ENCODE peak calls at places on chromosomes 13 and 19, in seven cellular contexts. One of them, this sample, is unnamed.
A peak's percentile ranks its signal among the peaks of the same experiment; 100 is the strongest.

GRCh38 chr19:35123573-35123972 is 8.0 kb downstream of the FXYD3 start:
- DNase-seq in astrocyte of the spinal cord: no peak
- DNase-seq in neural progenitor cell: no peak
- DNase-seq in brain microvascular endothelial cell: no peak
- DNase-seq in heart left ventricle: no peak
- DNase-seq in cardiac fibroblast: no peak
- DNase-seq in CD4-positive, alpha-beta memory T cell: no peak
- DNase-seq in this sample: no peak

GRCh38 chr19:49151339-49152217 is 3.6 kb downstream of the HRC start:
- DNase-seq in CD4-positive, alpha-beta memory T cell: no peak
- DNase-seq in brain microvascular endothelial cell: no peak
- DNase-seq in cardiac fibroblast: peak; percentile 43
- DNase-seq in heart left ventricle: peak; percentile 55
- DNase-seq in neural progenitor cell: peak; percentile 89
- DNase-seq in astrocyte of the spinal cord: no peak
- DNase-seq in this sample: no peak

GRCh38 chr19:10747271-10747670 is 29.4 kb downstream of the DNM2 start:
- DNase-seq in cardiac fibroblast: no peak
- DNase-seq in neural progenitor cell: no peak
- DNase-seq in CD4-positive, alpha-beta memory T cell: no peak
- DNase-seq in astrocyte of the spinal cord: no peak
- DNase-seq in brain microvascular endothelial cell: no peak
- DNase-seq in heart left ventricle: no peak
- DNase-seq in this sample: no peak

GRCh38 chr13:59112375-59112774 is 1051.4 kb downstream of the DIAPH3 start:
- DNase-seq in astrocyte of the spinal cord: peak; percentile 98
- DNase-seq in heart left ventricle: peak; percentile 13
- DNase-seq in CD4-positive, alpha-beta memory T cell: no peak
- DNase-seq in brain microvascular endothelial cell: peak; percentile 99
- DNase-seq in neural progenitor cell: peak; percentile 15
- DNase-seq in cardiac fibroblast: peak; percentile 95
- DNase-seq in this sample: peak; percentile 99

GRCh38 chr13:51223284-51224270 is 1.4 kb downstream of the FAM124A start:
- DNase-seq in astrocyte of the spinal cord: no peak
- DNase-seq in brain microvascular endothelial cell: no peak
- DNase-seq in neural progenitor cell: peak; percentile 74
- DNase-seq in cardiac fibroblast: no peak
- DNase-seq in CD4-positive, alpha-beta memory T cell: no peak
- DNase-seq in heart left ventricle: peak; percentile 21
- DNase-seq in this sample: no peak

GRCh38 chr19:14603990-14604387 is 21.1 kb downstream of the CLEC17A start:
- DNase-seq in neural progenitor cell: no peak
- DNase-seq in brain microvascular endothelial cell: no peak
- DNase-seq in cardiac fibroblast: no peak
- DNase-seq in heart left ventricle: no peak
- DNase-seq in CD4-positive, alpha-beta memory T cell: no peak
- DNase-seq in astrocyte of the spinal cord: no peak
- DNase-seq in this sample: no peak

GRCh38 chr19:589693-590395 is at the start of gene HCN2:
- DNase-seq in cardiac fibroblast: no peak
- DNase-seq in astrocyte of the spinal cord: no peak
- DNase-seq in CD4-positive, alpha-beta memory T cell: no peak
- DNase-seq in brain microvascular endothelial cell: no peak
- DNase-seq in neural progenitor cell: no peak
- DNase-seq in heart left ventricle: no peak
- DNase-seq in this sample: no peak

GRCh38 chr19:2636897-2637683 is 65.4 kb downstream of the GNG7 start:
- DNase-seq in brain microvascular endothelial cell: peak; percentile 31
- DNase-seq in CD4-positive, alpha-beta memory T cell: peak; percentile 72
- DNase-seq in astrocyte of the spinal cord: peak; percentile 42
- DNase-seq in heart left ventricle: peak; percentile 47
- DNase-seq in neural progenitor cell: peak; percentile 76
- DNase-seq in cardiac fibroblast: peak; percentile 60
- DNase-seq in this sample: no peak

GRCh38 chr19:33257828-33258227 is 32.2 kb upstream of the SLC7A10 start:
- DNase-seq in neural progenitor cell: no peak
- DNase-seq in CD4-positive, alpha-beta memory T cell: no peak
- DNase-seq in brain microvascular endothelial cell: no peak
- DNase-seq in cardiac fibroblast: no peak
- DNase-seq in heart left ventricle: no peak
- DNase-seq in astrocyte of the spinal cord: no peak
- DNase-seq in this sample: no peak

GRCh38 chr19:17998827-17999150 is 9.2 kb upstream of the ARRDC2 start:
- DNase-seq in CD4-positive, alpha-beta memory T cell: no peak
- DNase-seq in neural progenitor cell: no peak
- DNase-seq in heart left ventricle: no peak
- DNase-seq in astrocyte of the spinal cord: no peak
- DNase-seq in cardiac fibroblast: no peak
- DNase-seq in brain microvascular endothelial cell: no peak
- DNase-seq in this sample: no peak

GRCh38 chr19:15466851-15467733 is 2.7 kb upstream of the RASAL3 start:
- DNase-seq in neural progenitor cell: no peak
- DNase-seq in CD4-positive, alpha-beta memory T cell: peak; percentile 65
- DNase-seq in cardiac fibroblast: peak; percentile 75
- DNase-seq in astrocyte of the spinal cord: peak; percentile 44
- DNase-seq in brain microvascular endothelial cell: peak; percentile 54
- DNase-seq in heart left ventricle: no peak
- DNase-seq in this sample: no peak

GRCh38 chr19:43724896-43725295 is 9.0 kb downstream of the IRGC start:
- DNase-seq in heart left ventricle: no peak
- DNase-seq in astrocyte of the spinal cord: no peak
- DNase-seq in brain microvascular endothelial cell: no peak
- DNase-seq in neural progenitor cell: no peak
- DNase-seq in CD4-positive, alpha-beta memory T cell: no peak
- DNase-seq in cardiac fibroblast: no peak
- DNase-seq in this sample: no peak

GRCh38 chr13:32538234-32538620 is 368 bp downstream of the N4BP2L2 start:
- DNase-seq in brain microvascular endothelial cell: peak; percentile 52
- DNase-seq in cardiac fibroblast: peak; percentile 51
- DNase-seq in CD4-positive, alpha-beta memory T cell: no peak
- DNase-seq in astrocyte of the spinal cord: no peak
- DNase-seq in heart left ventricle: peak; percentile 39
- DNase-seq in neural progenitor cell: peak; percentile 66
- DNase-seq in this sample: peak; percentile 15

GRCh38 chr13:97242755-97243497 is 20.8 kb downstream of the MBNL2 start:
- DNase-seq in neural progenitor cell: no peak
- DNase-seq in heart left ventricle: no peak
- DNase-seq in cardiac fibroblast: no peak
- DNase-seq in astrocyte of the spinal cord: no peak
- DNase-seq in CD4-positive, alpha-beta memory T cell: no peak
- DNase-seq in brain microvascular endothelial cell: no peak
- DNase-seq in this sample: no peak

GRCh38 chr19:15398501-15399233 is 19.1 kb upstream of the AKAP8 start:
- DNase-seq in neural progenitor cell: no peak
- DNase-seq in astrocyte of the spinal cord: no peak
- DNase-seq in cardiac fibroblast: no peak
- DNase-seq in heart left ventricle: no peak
- DNase-seq in brain microvascular endothelial cell: no peak
- DNase-seq in CD4-positive, alpha-beta memory T cell: no peak
- DNase-seq in this sample: no peak

GRCh38 chr19:1561236-1561842 is 6.8 kb downstream of the MEX3D start:
- DNase-seq in brain microvascular endothelial cell: no peak
- DNase-seq in neural progenitor cell: no peak
- DNase-seq in astrocyte of the spinal cord: no peak
- DNase-seq in CD4-positive, alpha-beta memory T cell: no peak
- DNase-seq in heart left ventricle: no peak
- DNase-seq in cardiac fibroblast: no peak
- DNase-seq in this sample: no peak

GRCh38 chr13:73672492-73672891 is 461.7 kb downstream of the KLF12 start:
- DNase-seq in brain microvascular endothelial cell: no peak
- DNase-seq in neural progenitor cell: no peak
- DNase-seq in astrocyte of the spinal cord: peak; percentile 5
- DNase-seq in heart left ventricle: no peak
- DNase-seq in CD4-positive, alpha-beta memory T cell: no peak
- DNase-seq in cardiac fibroblast: peak; percentile 5
- DNase-seq in this sample: no peak

GRCh38 chr19:17755977-17756670 is 4.8 kb downstream of the FCHO1 start:
- DNase-seq in astrocyte of the spinal cord: peak; percentile 39
- DNase-seq in brain microvascular endothelial cell: peak; percentile 25
- DNase-seq in cardiac fibroblast: peak; percentile 64
- DNase-seq in neural progenitor cell: peak; percentile 94
- DNase-seq in CD4-positive, alpha-beta memory T cell: peak; percentile 34
- DNase-seq in heart left ventricle: peak; percentile 46
- DNase-seq in this sample: no peak

GRCh38 chr13:25901460-25902376 is 150.1 kb downstream of the SHISA2 start:
- DNase-seq in CD4-positive, alpha-beta memory T cell: peak; percentile 76
- DNase-seq in astrocyte of the spinal cord: peak; percentile 79
- DNase-seq in cardiac fibroblast: peak; percentile 83
- DNase-seq in neural progenitor cell: no peak
- DNase-seq in brain microvascular endothelial cell: peak; percentile 97
- DNase-seq in heart left ventricle: no peak
- DNase-seq in this sample: peak; percentile 61

GRCh38 chr19:38759590-38760003 is 13.7 kb downstream of the LGALS7 start:
- DNase-seq in astrocyte of the spinal cord: no peak
- DNase-seq in brain microvascular endothelial cell: no peak
- DNase-seq in cardiac fibroblast: peak; percentile 37
- DNase-seq in CD4-positive, alpha-beta memory T cell: no peak
- DNase-seq in heart left ventricle: no peak
- DNase-seq in neural progenitor cell: no peak
- DNase-seq in this sample: no peak

GRCh38 chr13:32734511-32734910 is 148.3 kb downstream of the PDS5B start:
- DNase-seq in neural progenitor cell: no peak
- DNase-seq in heart left ventricle: no peak
- DNase-seq in CD4-positive, alpha-beta memory T cell: no peak
- DNase-seq in cardiac fibroblast: peak; percentile 25
- DNase-seq in brain microvascular endothelial cell: peak; percentile 90
- DNase-seq in astrocyte of the spinal cord: peak; percentile 62
- DNase-seq in this sample: no peak

GRCh38 chr19:4519521-4520277 is 1.4 kb upstream of the PLIN4 start:
- DNase-seq in brain microvascular endothelial cell: no peak
- DNase-seq in astrocyte of the spinal cord: no peak
- DNase-seq in CD4-positive, alpha-beta memory T cell: no peak
- DNase-seq in heart left ventricle: peak; percentile 44
- DNase-seq in neural progenitor cell: no peak
- DNase-seq in cardiac fibroblast: peak; percentile 66
- DNase-seq in this sample: no peak

GRCh38 chr19:4516939-4517300 is 1.4 kb downstream of the PLIN4 start:
- DNase-seq in heart left ventricle: peak; percentile 56
- DNase-seq in brain microvascular endothelial cell: no peak
- DNase-seq in cardiac fibroblast: peak; percentile 18
- DNase-seq in neural progenitor cell: no peak
- DNase-seq in astrocyte of the spinal cord: no peak
- DNase-seq in CD4-positive, alpha-beta memory T cell: no peak
- DNase-seq in this sample: no peak

GRCh38 chr19:4517451-4518057 is 732 bp downstream of the PLIN4 start:
- DNase-seq in CD4-positive, alpha-beta memory T cell: no peak
- DNase-seq in cardiac fibroblast: no peak
- DNase-seq in neural progenitor cell: no peak
- DNase-seq in brain microvascular endothelial cell: no peak
- DNase-seq in astrocyte of the spinal cord: no peak
- DNase-seq in heart left ventricle: peak; percentile 24
- DNase-seq in this sample: no peak

GRCh38 chr19:4519172-4519496 is 848 bp upstream of the PLIN4 start:
- DNase-seq in heart left ventricle: no peak
- DNase-seq in CD4-positive, alpha-beta memory T cell: no peak
- DNase-seq in neural progenitor cell: no peak
- DNase-seq in brain microvascular endothelial cell: no peak
- DNase-seq in cardiac fibroblast: no peak
- DNase-seq in astrocyte of the spinal cord: no peak
- DNase-seq in this sample: no peak

GRCh38 chr19:4518345-4519171 is at the start of gene PLIN4:
- DNase-seq in heart left ventricle: peak; percentile 84
- DNase-seq in neural progenitor cell: no peak
- DNase-seq in cardiac fibroblast: peak; percentile 94
- DNase-seq in brain microvascular endothelial cell: no peak
- DNase-seq in CD4-positive, alpha-beta memory T cell: no peak
- DNase-seq in astrocyte of the spinal cord: no peak
- DNase-seq in this sample: no peak
- H3K4me3 ChIP-seq in heart left ventricle: peak within 1 kb of the TSS; percentile 60
- H3K4me3 ChIP-seq in neural progenitor cell: no peak within 1 kb of the TSS
- H3K4me3 ChIP-seq in cardiac fibroblast: peak within 1 kb of the TSS; percentile 11
- H3K4me3 ChIP-seq in brain microvascular endothelial cell: no peak within 1 kb of the TSS
- H3K4me3 ChIP-seq in CD4-positive, alpha-beta memory T cell: no peak within 1 kb of the TSS
- H3K4me3 ChIP-seq in astrocyte of the spinal cord: no peak within 1 kb of the TSS
- H3K4me3 ChIP-seq in this sample: no peak within 1 kb of the TSS

GRCh38 chr13:30690282-30691188 is 44.8 kb upstream of the ALOX5AP start:
- DNase-seq in cardiac fibroblast: peak; percentile 96
- DNase-seq in CD4-positive, alpha-beta memory T cell: peak; percentile 19
- DNase-seq in brain microvascular endothelial cell: peak; percentile 92
- DNase-seq in neural progenitor cell: no peak
- DNase-seq in astrocyte of the spinal cord: peak; percentile 94
- DNase-seq in heart left ventricle: peak; percentile 55
- DNase-seq in this sample: peak; percentile 82
- H3K4me3 ChIP-seq in cardiac fibroblast: peak overlapping the region; percentile 35
- H3K4me3 ChIP-seq in CD4-positive, alpha-beta memory T cell: peak overlapping the region; percentile 14
- H3K4me3 ChIP-seq in brain microvascular endothelial cell: peak overlapping the region; percentile 40
- H3K4me3 ChIP-seq in neural progenitor cell: no peak overlapping the region
- H3K4me3 ChIP-seq in astrocyte of the spinal cord: peak overlapping the region; percentile 4
- H3K4me3 ChIP-seq in heart left ventricle: peak overlapping the region; percentile 60
- H3K4me3 ChIP-seq in this sample: no peak overlapping the region

GRCh38 chr19:55598034-55598433 is 1.3 kb downstream of the FIZ1 start:
- DNase-seq in CD4-positive, alpha-beta memory T cell: no peak
- DNase-seq in astrocyte of the spinal cord: no peak
- DNase-seq in neural progenitor cell: peak; percentile 81
- DNase-seq in cardiac fibroblast: no peak
- DNase-seq in heart left ventricle: no peak
- DNase-seq in brain microvascular endothelial cell: no peak
- DNase-seq in this sample: no peak
- H3K4me3 ChIP-seq in CD4-positive, alpha-beta memory T cell: no peak overlapping the region
- H3K4me3 ChIP-seq in astrocyte of the spinal cord: no peak overlapping the region
- H3K4me3 ChIP-seq in neural progenitor cell: peak overlapping the region; percentile 73
- H3K4me3 ChIP-seq in cardiac fibroblast: no peak overlapping the region
- H3K4me3 ChIP-seq in heart left ventricle: no peak overlapping the region
- H3K4me3 ChIP-seq in brain microvascular endothelial cell: no peak overlapping the region
- H3K4me3 ChIP-seq in this sample: no peak overlapping the region

GRCh38 chr13:106797081-106797640 is 229.2 kb upstream of the ARGLU1 start:
- DNase-seq in heart left ventricle: no peak
- DNase-seq in brain microvascular endothelial cell: no peak
- DNase-seq in CD4-positive, alpha-beta memory T cell: no peak
- DNase-seq in cardiac fibroblast: no peak
- DNase-seq in neural progenitor cell: no peak
- DNase-seq in astrocyte of the spinal cord: no peak
- DNase-seq in this sample: no peak

GRCh38 chr13:106799731-106800335 is 231.9 kb upstream of the ARGLU1 start:
- DNase-seq in neural progenitor cell: peak; percentile 78
- DNase-seq in cardiac fibroblast: no peak
- DNase-seq in brain microvascular endothelial cell: no peak
- DNase-seq in CD4-positive, alpha-beta memory T cell: no peak
- DNase-seq in heart left ventricle: no peak
- DNase-seq in astrocyte of the spinal cord: no peak
- DNase-seq in this sample: no peak

GRCh38 chr13:106796280-106797047 is 228.5 kb upstream of the ARGLU1 start:
- DNase-seq in astrocyte of the spinal cord: no peak
- DNase-seq in CD4-positive, alpha-beta memory T cell: no peak
- DNase-seq in cardiac fibroblast: no peak
- DNase-seq in neural progenitor cell: peak; percentile 83
- DNase-seq in heart left ventricle: no peak
- DNase-seq in brain microvascular endothelial cell: no peak
- DNase-seq in this sample: no peak

GRCh38 chr13:106794131-106794530 is 226.2 kb upstream of the ARGLU1 start:
- DNase-seq in neural progenitor cell: no peak
- DNase-seq in cardiac fibroblast: no peak
- DNase-seq in astrocyte of the spinal cord: no peak
- DNase-seq in brain microvascular endothelial cell: no peak
- DNase-seq in CD4-positive, alpha-beta memory T cell: no peak
- DNase-seq in heart left ventricle: no peak
- DNase-seq in this sample: no peak

DNA sequence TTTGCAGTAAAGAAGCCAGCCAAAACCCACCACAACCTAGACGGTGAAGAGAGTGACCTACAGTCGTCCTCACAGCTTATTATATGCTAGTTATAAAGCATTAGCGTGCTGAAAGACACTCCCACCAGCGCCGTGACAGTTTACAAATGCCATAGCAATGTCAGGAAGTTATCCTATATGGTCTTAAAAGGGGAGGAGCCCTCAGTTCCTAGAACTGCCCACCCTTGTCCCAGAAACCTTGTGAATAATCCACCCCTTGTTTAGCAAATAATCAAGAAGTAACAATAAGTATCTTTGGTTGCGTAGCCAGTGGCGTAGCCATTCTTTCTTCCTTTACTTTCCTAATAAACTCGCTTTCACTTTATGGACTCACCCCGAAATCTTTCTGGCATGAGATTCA is 227.9 kb upstream of the ARGLU1 start:
- DNase-seq in brain microvascular endothelial cell: peak; percentile 4
- DNase-seq in cardiac fibroblast: no peak
- DNase-seq in astrocyte of the spinal cord: no peak
- DNase-seq in CD4-positive, alpha-beta memory T cell: no peak
- DNase-seq in neural progenitor cell: peak; percentile 22
- DNase-seq in heart left ventricle: no peak
- DNase-seq in this sample: no peak
- H3K4me3 ChIP-seq in brain microvascular endothelial cell: peak overlapping the region; percentile 35
- H3K4me3 ChIP-seq in cardiac fibroblast: peak overlapping the region; percentile 2
- H3K4me3 ChIP-seq in astrocyte of the spinal cord: peak overlapping the region; percentile 26
- H3K4me3 ChIP-seq in CD4-positive, alpha-beta memory T cell: no peak overlapping the region
- H3K4me3 ChIP-seq in neural progenitor cell: peak overlapping the region; percentile 25
- H3K4me3 ChIP-seq in heart left ventricle: peak overlapping the region; percentile 49
- H3K4me3 ChIP-seq in this sample: peak overlapping the region; percentile 28